ENCODE peak calls at places on chromosomes 12 and 14, in six cellular contexts. O is IMR-90, P is foreskin keratinocyte, T is upper lobe of left lung, D is ascending aorta, J is lower lobe of right lung. Z is an unnamed sample.
A peak's percentile ranks its signal among the peaks of the same experiment; 100 is the strongest.

GRCh38 chr12:48197549-48197966 is 5.5 kb downstream of the OR10AD1 start:
- DNase-seq in J (no peak), O (no peak), T (no peak), P (no peak), D (no peak), Z (no peak)

GRCh38 chr12:88634008-88634407 is 53.7 kb upstream of the KITLG start:
- DNase-seq in D (no peak), T (no peak), O (no peak), P (no peak), J (no peak), Z (no peak)

GRCh38 chr14:106044949-106045596 is 518.7 kb downstream of the TMEM121 start:
- DNase-seq in D (no peak), T (peak; percentile 59), P (no peak), J (peak; percentile 76), O (no peak), Z (no peak)

GRCh38 chr12:62192486-62193250 is 67.5 kb upstream of the USP15 start:
- DNase-seq in J (peak; percentile 54), T (peak; percentile 38), P (peak; percentile 61), D (no peak), O (peak; percentile 82), Z (peak; percentile 68)

GRCh38 chr14:65117795-65118746 is 15.8 kb upstream of the MAX start:
- DNase-seq in J (no peak), O (no peak), D (no peak), T (no peak), P (no peak), Z (no peak)

GRCh38 chr14:74476107-74476506 is 17.0 kb downstream of the NPC2 start:
- DNase-seq in T (no peak), J (no peak), P (no peak), D (no peak), O (no peak), Z (no peak)

GRCh38 chr12:50520808-50521207 is 16.0 kb downstream of the DIP2B start:
- DNase-seq in T (no peak), P (no peak), J (no peak), D (no peak), O (no peak), Z (no peak)

GRCh38 chr14:73764406-73764805 is 50.2 kb upstream of the PNMA1 start:
- DNase-seq in P (no peak), D (no peak), T (no peak), O (no peak), J (no peak), Z (no peak)

GRCh38 chr12:67721216-67721615 is 72.7 kb downstream of the DYRK2 start:
- DNase-seq in P (no peak), O (no peak), T (peak; percentile 41), J (no peak), D (no peak), Z (no peak)

GRCh38 chr12:90065301-90065801 is 356.7 kb upstream of the ATP2B1 start:
- DNase-seq in P (no peak), J (no peak), O (no peak), D (no peak), T (no peak), Z (no peak)

GRCh38 chr12:122988612-122989442 is 8.3 kb downstream of the ARL6IP4 start:
- DNase-seq in J (no peak), P (no peak), T (no peak), O (no peak), D (no peak), Z (no peak)

GRCh38 chr12:132605055-132605441 is 5.3 kb downstream of the LRCOL1 start:
- DNase-seq in D (no peak), T (no peak), J (no peak), P (no peak), O (no peak), Z (no peak)

DNA sequence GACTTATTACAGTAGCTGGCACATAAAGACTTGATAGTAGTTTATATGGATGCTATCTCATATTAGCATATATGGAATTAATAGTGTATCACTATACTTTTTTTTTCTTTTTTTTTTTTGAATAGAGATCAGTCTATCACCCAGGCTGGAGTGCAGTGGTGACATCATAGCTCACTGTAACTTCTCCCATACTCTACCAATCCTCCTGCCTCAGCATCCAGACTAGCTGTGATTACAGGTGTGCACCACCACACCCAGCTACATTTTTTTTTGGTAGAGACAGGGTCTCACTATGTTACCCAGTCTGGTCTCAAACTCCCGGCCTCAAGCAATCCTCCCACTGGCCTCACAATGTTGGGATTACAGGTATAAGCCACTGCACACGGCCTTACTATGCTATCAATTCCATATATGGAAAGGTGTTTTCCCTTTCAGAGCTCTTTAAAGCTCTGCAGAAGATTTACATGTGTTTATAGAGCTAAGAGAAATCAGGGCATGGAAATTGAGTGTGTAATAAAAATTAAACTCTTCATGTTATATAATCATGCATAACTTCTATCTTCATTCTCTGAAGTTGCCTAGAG is 1.8 kb upstream of the TBK1 start:
- DNase-seq in J (no peak), D (no peak), O (no peak), T (no peak), P (no peak), Z (no peak)
- H3K27ac ChIP-seq in J (no peak overlapping the region), D (no peak overlapping the region), O (no peak overlapping the region), T (no peak overlapping the region), P (no peak overlapping the region), Z (no peak overlapping the region)

DNA sequence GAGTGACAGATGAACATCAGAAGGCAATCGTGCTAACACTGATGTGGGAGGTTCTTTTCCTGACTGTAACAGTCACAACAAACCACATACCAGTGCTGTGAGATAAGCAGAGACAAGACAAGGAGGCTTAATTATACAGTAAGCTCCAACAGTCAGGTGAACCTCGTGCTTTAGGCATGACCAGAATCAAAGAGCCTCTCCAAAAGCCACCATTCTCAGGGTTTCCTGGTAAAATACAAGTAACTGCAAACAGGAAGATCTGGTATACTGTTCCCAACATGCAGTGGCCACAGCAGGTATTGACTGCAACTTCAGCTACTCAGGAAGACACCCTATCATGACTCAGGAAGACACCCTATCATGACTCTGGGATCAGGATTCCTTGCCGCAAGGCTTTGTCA is 47.3 kb upstream of the GTF2A1 start:
- DNase-seq in J (no peak), O (peak; percentile 1), T (no peak), D (no peak), P (peak; percentile 65), Z (no peak)
- TF ChIP-seq CTCF in J (no peak), O (no peak), T (no peak), D (no peak), P (peak; percentile 39), Z (no peak)

DNA sequence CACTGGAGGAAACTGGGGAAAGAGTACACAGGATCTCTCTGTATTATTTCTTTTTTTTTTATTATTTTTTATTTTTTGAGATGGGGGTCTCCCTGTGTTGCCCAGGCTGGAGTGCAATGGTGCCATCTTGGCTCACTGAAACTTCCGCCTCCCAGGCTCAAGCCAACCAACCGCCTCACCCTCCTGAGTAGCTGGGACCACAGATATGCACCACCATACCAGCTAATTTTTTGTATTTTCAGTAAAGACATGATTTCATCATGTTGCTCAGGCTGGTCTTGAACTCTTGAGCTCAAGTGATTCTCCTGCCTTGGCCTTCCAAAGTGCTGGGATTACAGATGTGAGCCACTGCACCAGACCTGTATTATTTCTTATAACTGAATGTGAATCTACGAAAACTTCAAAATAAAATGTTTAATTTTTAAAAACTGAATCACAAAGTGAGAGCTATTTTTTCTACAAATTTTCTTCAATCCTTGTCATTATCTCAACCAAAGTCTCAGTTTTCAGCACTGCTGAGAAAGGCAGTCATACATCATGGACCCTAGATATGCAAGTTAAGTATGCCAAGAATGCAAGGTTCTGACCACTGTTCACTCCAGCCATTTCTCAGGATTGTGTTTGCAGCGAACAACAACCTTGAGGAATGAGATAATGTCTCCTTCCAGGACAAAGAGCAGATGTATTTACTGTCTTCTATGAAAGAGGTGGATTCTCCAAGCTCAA is 2.4 kb downstream of the EAPP start:
- DNase-seq in T (no peak), D (no peak), O (peak; percentile 76), P (no peak), J (no peak), Z (no peak)
- H3K27ac ChIP-seq in T (no peak overlapping the region), D (no peak overlapping the region), O (peak overlapping the region; percentile 39), P (no peak overlapping the region), J (no peak overlapping the region), Z (no peak overlapping the region)

GRCh38 chr12:121095544-121096198 is 37.0 kb upstream of the P2RX7 start:
- DNase-seq in J (peak; percentile 84), P (no peak), O (peak; percentile 35), T (peak; percentile 80), D (no peak), Z (peak; percentile 82)
- TF ChIP-seq CTCF in J (peak; percentile 83), P (peak; percentile 75), O (peak; percentile 74), T (peak; percentile 74), D (peak; percentile 74), Z (peak; percentile 88)